ENCODE peak calls at places on chromosomes 12 and 14, in five cellular contexts. L, M, N, K and V are unnamed samples.

GRCh38 chr14:73437206-73437605 is 21.1 kb downstream of the NUMB start:
- DNase-seq in L (no peak), M (no peak), N (no peak), K (no peak), V (no peak)

GRCh38 chr14:105861985-105862465 is 335.6 kb downstream of the TMEM121 start:
- DNase-seq in L (no peak), M (no peak), N (no peak), K (no peak), V (no peak)

GRCh38 chr14:75568791-75569190 is 9.6 kb upstream of the FLVCR2 start:
- DNase-seq in L (no peak), M (no peak), N (no peak), K (no peak), V (no peak)

GRCh38 chr12:40183745-40184144 is 41.1 kb upstream of the LRRK2 start:
- DNase-seq in L (no peak), M (no peak), N (no peak), K (no peak), V (no peak)

GRCh38 chr14:33943081-33943480 is 7.8 kb downstream of the EGLN3 start:
- DNase-seq in L (no peak), M (no peak), N (no peak), K (no peak), V (no peak)

GRCh38 chr12:68158427-68158826 is 1.1 kb downstream of the IFNG start:
- DNase-seq in L (no peak), M (no peak), N (no peak), K (no peak), V (peak)

GRCh38 chr12:75722714-75723200 is 211.3 kb upstream of the KRR1 start:
- DNase-seq in L (no peak), M (no peak), N (no peak), K (no peak), V (peak)

GRCh38 chr14:81398196-81398891 is 1.8 kb downstream of the STON2 start:
- DNase-seq in L (no peak), M (no peak), N (no peak), K (no peak), V (no peak)

GRCh38 chr14:34299360-34299759 is 162.7 kb downstream of the SPTSSA start:
- DNase-seq in L (no peak), M (no peak), N (no peak), K (no peak), V (no peak)

GRCh38 chr14:94338023-94338422 is 14.9 kb upstream of the SERPINA6 start:
- DNase-seq in L (no peak), M (no peak), N (no peak), K (no peak), V (no peak)
- H2BK12ac ChIP-seq in L (no peak), M (no peak), N (no peak), K (no peak), V (no peak)

DNA sequence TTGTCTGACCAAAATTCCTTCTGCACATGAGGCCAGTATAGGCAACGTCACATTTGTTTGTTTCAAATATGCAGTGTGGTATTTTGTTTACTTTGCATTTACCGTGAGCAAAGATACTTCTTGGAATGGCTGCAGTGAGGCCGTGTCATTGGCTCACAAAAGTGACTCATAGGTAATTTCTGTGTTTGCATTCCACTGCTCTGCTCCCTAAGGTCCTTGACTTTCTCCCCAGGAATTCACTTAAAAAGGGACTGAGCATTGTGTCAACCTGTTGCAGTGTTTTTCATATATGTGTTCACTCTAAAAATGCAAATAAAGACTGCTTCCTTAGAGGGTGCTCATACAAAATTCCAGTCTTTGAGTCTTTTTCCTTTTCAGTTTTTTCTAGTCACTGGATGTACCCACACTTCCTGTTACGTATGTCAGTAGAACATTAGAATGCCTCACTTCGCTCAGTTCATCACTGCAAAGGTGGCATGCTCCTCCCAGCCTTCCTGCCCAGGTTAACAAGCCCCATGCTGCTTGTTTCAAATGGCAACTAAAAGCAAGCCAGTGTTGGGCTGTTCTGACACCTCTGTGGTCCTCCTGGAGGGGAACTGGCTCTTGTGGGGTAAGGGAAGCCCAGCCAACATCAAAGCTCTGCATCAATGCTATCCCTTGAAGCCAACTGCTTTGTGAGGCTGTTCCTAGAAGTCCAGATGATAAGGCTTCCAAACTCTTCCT is 9.1 kb downstream of the C12orf76 start:
- DNase-seq in L (peak), M (peak), N (no peak), K (no peak), V (peak)
- H4K91ac ChIP-seq in L (no peak), M (peak), N (no peak), K (no peak), V (no peak)

GRCh38 chr12:59389968-59390576 is 205.8 kb upstream of the SLC16A7 start:
- DNase-seq in L (no peak), M (no peak), N (no peak), K (no peak), V (no peak)

GRCh38 chr12:59388694-59389093 is 207.1 kb upstream of the SLC16A7 start:
- DNase-seq in L (no peak), M (no peak), N (no peak), K (no peak), V (no peak)

GRCh38 chr12:59382678-59383425 is 213.0 kb upstream of the SLC16A7 start:
- DNase-seq in L (no peak), M (no peak), N (no peak), K (no peak), V (no peak)

GRCh38 chr12:59383426-59383822 is 212.4 kb upstream of the SLC16A7 start:
- DNase-seq in L (no peak), M (no peak), N (no peak), K (no peak), V (peak)

DNA sequence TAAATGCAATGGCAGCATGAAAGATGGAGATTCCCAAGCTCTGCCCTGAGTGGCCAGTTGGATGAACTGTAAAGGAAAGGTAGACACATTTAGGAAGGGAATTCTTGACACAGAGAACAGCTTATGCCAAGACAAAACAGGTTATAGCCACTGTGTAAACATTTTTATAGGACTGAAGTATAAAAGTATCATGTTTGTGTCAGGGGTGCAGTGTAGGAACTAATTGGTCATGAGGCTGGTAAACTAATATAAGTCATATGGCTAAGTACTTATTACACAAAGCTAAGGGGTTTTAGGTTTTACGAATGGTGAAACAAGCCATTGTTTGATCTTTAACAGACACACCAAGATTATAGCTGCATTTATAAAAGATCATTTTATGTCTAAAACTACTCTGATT is 207.7 kb upstream of the SLC16A7 start:
- DNase-seq in L (no peak), M (no peak), N (no peak), K (no peak), V (no peak)
- H2BK12ac ChIP-seq in L (no peak), M (no peak), N (no peak), K (no peak), V (no peak)

DNA sequence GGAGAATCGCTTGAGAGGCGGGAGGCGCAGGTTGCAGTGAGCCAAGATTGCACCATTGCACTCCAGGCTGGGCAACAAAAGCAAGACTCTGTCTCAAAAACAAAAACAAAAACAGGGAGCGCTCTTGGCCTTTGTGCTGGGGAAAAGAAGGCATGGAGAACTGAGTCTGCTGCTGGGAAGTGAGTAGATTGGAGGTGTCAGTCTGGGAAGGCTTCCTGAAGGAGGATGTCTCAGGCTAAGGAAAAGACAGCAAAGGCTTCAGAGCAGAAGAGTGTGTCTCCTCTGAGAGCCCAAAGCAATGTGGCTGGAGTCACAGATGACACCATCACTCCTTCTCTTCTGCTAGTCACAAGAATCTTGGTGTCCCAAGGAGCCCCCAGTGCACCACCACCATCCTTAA is 21.0 kb upstream of the KRT18 start:
- DNase-seq in L (no peak), M (no peak), N (no peak), K (no peak), V (no peak)
- H4K91ac ChIP-seq in L (no peak), M (peak), N (peak), K (no peak), V (peak)

GRCh38 chr12:48128800-48129199 is 9.6 kb downstream of the PFKM start:
- DNase-seq in L (no peak), M (no peak), N (no peak), K (no peak), V (peak)
- H2BK12ac ChIP-seq in L (no peak), M (no peak), N (no peak), K (no peak), V (no peak)

GRCh38 chr12:108838194-108839010 is 19.0 kb downstream of the SSH1 start:
- DNase-seq in L (peak), M (no peak), N (no peak), K (no peak), V (peak)
- H4K91ac ChIP-seq in L (no peak), M (peak), N (peak), K (no peak), V (peak)

DNA sequence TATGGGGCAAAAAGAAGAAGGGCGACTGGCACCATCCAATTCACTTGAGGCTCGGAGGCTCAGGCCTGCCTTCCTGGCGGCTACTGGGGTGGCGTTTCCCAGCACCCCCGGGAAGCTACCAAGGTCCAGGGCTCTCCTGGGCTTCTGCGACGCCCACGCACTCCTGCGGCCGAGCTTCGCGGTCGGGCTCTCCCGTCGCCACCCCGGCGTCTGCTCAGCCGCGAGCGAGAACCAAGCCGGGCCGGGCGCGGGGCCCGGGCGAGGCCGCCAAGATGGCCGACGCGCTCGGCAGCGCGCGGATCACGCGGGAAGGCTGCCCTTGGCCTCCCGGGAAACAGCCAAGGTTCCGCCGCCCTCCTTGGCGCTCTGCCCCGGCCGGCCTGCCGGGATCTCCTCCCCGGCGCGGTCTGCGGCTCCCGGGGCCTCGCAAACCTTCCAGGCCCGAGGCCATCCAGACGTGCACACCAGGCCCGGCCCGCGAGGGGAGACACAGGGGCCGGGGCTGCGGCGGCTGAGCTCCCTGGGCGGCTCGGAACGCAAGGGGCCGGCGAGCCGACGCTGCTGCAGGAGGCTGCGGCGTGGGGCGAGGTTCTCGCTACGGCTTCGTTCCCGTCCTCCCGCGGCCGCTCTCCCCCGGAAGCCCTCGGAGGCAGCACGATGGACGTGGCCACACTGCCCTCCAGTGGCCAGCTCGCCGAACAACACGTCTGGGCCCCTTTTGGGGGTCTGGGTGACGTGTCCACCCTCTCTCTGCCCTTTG is 23.5 kb upstream of the ZFP36L1 start:
- DNase-seq in L (peak), M (peak), N (peak), K (peak), V (peak)
- H2BK12ac ChIP-seq in L (no peak), M (peak), N (peak), K (peak), V (peak)

DNA sequence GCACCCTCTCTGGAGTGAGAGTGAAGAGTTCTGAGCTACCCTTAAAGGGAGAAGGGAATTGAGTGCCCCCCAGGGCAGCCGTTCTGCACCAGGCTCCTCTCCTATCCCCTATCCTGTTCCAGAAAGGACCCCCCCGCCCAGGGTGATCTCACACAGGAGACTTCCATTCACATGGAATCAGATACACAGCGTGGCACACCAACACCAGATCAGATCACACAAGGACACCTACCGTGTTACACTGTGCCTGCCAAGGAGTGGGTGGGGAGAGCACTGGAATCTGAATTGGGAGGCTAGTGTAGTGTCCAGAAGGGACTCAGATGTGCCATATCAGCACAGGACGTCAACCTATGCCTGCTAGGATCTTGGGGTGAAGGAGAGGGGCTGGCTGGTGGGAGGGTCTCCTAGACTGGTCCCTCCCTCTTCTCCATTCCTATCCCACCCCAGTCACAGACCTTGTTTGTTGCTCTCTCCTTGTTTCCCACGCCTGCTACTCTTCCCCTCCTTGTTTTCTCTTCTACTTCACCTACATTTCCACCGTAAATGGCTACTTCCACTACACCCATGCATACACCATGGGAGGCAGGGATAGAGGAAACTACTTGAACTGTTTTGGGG is 2.3 kb downstream of the PTMS start:
- DNase-seq in L (no peak), M (no peak), N (no peak), K (no peak), V (peak)
- H4K91ac ChIP-seq in L (no peak), M (no peak), N (peak), K (no peak), V (no peak)